ENCODE peak calls at places on chromosomes 3 and 15, in four cellular contexts. H, O, S and R are unnamed samples.

GRCh38 chr3:141795719-141796435 is 32.7 kb downstream of the GRK7 start:
- DNase-seq in H (no peak), O (no peak), S (no peak), R (no peak)

GRCh38 chr15:72168131-72168825 is 29.3 kb downstream of the GRAMD2A start:
- DNase-seq in H (no peak), O (no peak), S (no peak), R (peak)

GRCh38 chr3:17399586-17399985 is 342.8 kb downstream of the TBC1D5 start:
- DNase-seq in H (no peak), O (peak), S (no peak), R (no peak)

GRCh38 chr3:48684480-48685143 is 1.1 kb downstream of the NCKIPSD start:
- DNase-seq in H (no peak), O (no peak), S (no peak), R (peak)

GRCh38 chr3:11603628-11604027 is 40.1 kb downstream of the VGLL4 start:
- DNase-seq in H (no peak), O (no peak), S (no peak), R (no peak)

GRCh38 chr3:141402476-141403171 is 34.3 kb downstream of the ZBTB38 start:
- DNase-seq in H (peak), O (no peak), S (peak), R (no peak)

GRCh38 chr15:39504812-39505211 is 76.1 kb upstream of the THBS1 start:
- DNase-seq in H (no peak), O (no peak), S (no peak), R (no peak)

GRCh38 chr15:60859996-60860494 is 369.1 kb downstream of the RORA start:
- DNase-seq in H (no peak), O (no peak), S (no peak), R (no peak)

GRCh38 chr3:140603766-140604165 is 74.1 kb upstream of the TRIM42 start:
- DNase-seq in H (no peak), O (no peak), S (no peak), R (no peak)

GRCh38 chr3:151395806-151396205 is 11.3 kb upstream of the P2RY12 start:
- DNase-seq in H (no peak), O (no peak), S (no peak), R (no peak)

GRCh38 chr3:169634618-169635236 is 28.8 kb downstream of the MECOM start:
- DNase-seq in H (peak), O (no peak), S (no peak), R (peak)

GRCh38 chr15:69820819-69821218 is 276.9 kb downstream of the TLE3 start:
- DNase-seq in H (no peak), O (no peak), S (peak), R (no peak)

GRCh38 chr3:197003461-197004385 is 25.9 kb downstream of the MELTF start:
- DNase-seq in H (no peak), O (no peak), S (no peak), R (no peak)

GRCh38 chr3:155179425-155179814 is 99.3 kb downstream of the MME start:
- DNase-seq in H (no peak), O (no peak), S (no peak), R (peak)

GRCh38 chr15:92613841-92614240 is 41.7 kb downstream of the FAM174B start:
- DNase-seq in H (no peak), O (no peak), S (no peak), R (no peak)

GRCh38 chr3:98185180-98185579 is 18.7 kb downstream of the OR5H15 start:
- DNase-seq in H (no peak), O (no peak), S (peak), R (no peak)

GRCh38 chr15:68574051-68574450 is 4.7 kb upstream of the CORO2B start:
- DNase-seq in H (no peak), O (no peak), S (no peak), R (no peak)

GRCh38 chr3:61858054-61858453 is 296.7 kb downstream of the PTPRG start:
- DNase-seq in H (no peak), O (no peak), S (no peak), R (no peak)

GRCh38 chr3:21645121-21645897 is 105.7 kb downstream of the ZNF385D start:
- DNase-seq in H (no peak), O (no peak), S (no peak), R (no peak)

GRCh38 chr15:71451080-71451479 is 335.8 kb downstream of the THSD4 start:
- DNase-seq in H (no peak), O (no peak), S (no peak), R (no peak)

GRCh38 chr3:182609575-182610156 is 183.6 kb upstream of the ATP11B start:
- DNase-seq in H (no peak), O (no peak), S (no peak), R (no peak)

GRCh38 chr3:129624347-129625070 is 18.0 kb upstream of the PLXND1 start:
- DNase-seq in H (no peak), O (no peak), S (no peak), R (no peak)

GRCh38 chr15:55239440-55240124 is 42.8 kb upstream of the RSL24D1 start:
- DNase-seq in H (no peak), O (no peak), S (no peak), R (peak)

GRCh38 chr3:126527455-126528211 is 3.7 kb downstream of the CHST13 start:
- DNase-seq in H (no peak), O (no peak), S (peak), R (no peak)

GRCh38 chr15:25054329-25054728 is 99.5 kb downstream of the SNRPN start:
- DNase-seq in H (no peak), O (no peak), S (no peak), R (no peak)

GRCh38 chr15:78853500-78853899 is 19.2 kb upstream of the MORF4L1 start:
- DNase-seq in H (no peak), O (no peak), S (no peak), R (no peak)

GRCh38 chr3:195034541-195034940 is 236.4 kb downstream of the XXYLT1 start:
- DNase-seq in H (no peak), O (no peak), S (no peak), R (no peak)

GRCh38 chr3:65559643-65560042 is 479.1 kb downstream of the MAGI1 start:
- DNase-seq in H (no peak), O (no peak), S (no peak), R (no peak)

GRCh38 chr3:139291276-139292051 is 52.4 kb upstream of the MRPS22 start:
- DNase-seq in H (no peak), O (no peak), S (no peak), R (no peak)

GRCh38 chr15:31235298-31236183 is 91.1 kb upstream of the KLF13 start:
- DNase-seq in H (no peak), O (no peak), S (no peak), R (no peak)

GRCh38 chr3:45948409-45948808 is 5.1 kb downstream of the CXCR6 start:
- DNase-seq in H (no peak), O (no peak), S (no peak), R (no peak)
- TF ChIP-seq ETV6 in H (no peak), O (no peak), S (no peak), R (no peak)

DNA sequence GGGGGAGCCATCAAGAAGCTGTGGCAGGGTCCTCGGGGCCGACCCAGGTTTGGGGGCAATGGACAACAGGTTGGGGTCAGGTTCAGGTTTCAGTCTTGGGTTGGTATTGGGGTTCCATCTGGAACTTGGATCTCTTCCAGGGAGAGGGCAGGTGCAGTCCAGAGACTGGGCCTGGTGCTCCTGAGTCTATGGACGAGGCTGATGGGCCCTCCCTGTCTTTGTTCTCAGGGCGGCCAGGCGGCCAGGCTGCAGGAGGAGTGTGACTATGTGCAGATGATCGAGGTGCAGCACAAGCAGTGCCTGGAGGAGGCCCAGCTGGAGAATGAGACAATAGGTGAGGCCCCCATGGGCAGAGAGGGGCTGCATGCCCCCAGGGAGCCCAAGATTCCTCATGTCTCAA is 11.1 kb downstream of the VIPR1 start:
- DNase-seq in H (no peak), O (no peak), S (no peak), R (no peak)
- TF ChIP-seq ETV6 in H (no peak), O (no peak), S (no peak), R (no peak)

DNA sequence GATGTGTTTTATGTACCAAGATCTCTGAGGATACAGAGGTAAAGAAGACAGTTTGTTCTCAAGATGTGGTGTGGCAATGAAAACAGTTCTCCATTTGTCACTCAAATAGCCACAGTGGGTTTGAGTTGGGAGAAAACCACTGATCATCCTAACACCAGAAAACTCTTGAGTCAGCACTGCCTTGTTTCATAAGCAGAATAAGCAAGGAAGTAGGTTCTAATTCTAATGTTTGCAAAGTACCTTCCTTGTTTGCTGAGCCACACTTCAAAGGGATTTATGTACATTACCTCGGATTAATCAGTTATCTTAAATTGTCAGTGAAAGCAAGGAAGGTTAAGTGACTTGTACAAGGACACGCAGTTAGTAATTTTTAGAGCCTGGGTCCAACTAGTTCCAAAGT is 107.8 kb upstream of the BOC start:
- DNase-seq in H (peak), O (no peak), S (no peak), R (no peak)
- TF ChIP-seq ETV6 in H (no peak), O (no peak), S (no peak), R (no peak)

GRCh38 chr3:57184516-57184915 is 15.3 kb downstream of the HESX1 start:
- DNase-seq in H (no peak), O (no peak), S (no peak), R (no peak)

GRCh38 chr3:57176045-57176444 is 10.9 kb upstream of the IL17RD start:
- DNase-seq in H (no peak), O (no peak), S (no peak), R (no peak)

GRCh38 chr3:57179580-57180410 is 14.6 kb upstream of the IL17RD start:
- DNase-seq in H (peak), O (no peak), S (no peak), R (no peak)
- TF ChIP-seq ETV6 in H (no peak), O (no peak), S (no peak), R (no peak)

DNA sequence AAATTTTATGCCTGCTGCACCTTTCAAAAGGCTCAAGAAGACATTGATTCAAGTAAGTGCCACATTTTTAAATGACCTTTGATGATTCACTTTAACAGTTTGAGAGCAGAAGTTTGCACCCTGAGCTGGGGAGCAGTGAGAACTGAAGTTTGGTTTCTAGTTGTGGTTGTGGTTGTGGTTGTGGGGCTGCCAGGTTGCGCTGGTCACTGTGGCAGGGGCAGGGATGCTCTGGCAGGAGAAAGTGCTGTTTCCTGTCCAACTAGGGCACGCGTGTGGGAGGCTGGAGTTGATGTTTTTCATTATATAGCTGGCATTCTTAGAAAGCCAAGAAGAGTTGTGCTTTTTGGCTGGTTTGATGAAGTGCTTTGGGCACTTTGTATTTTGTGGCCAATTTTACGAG is 339.7 kb upstream of the NR2F2 start:
- DNase-seq in H (no peak), O (peak), S (no peak), R (no peak)
- TF ChIP-seq ETV6 in H (no peak), O (no peak), S (no peak), R (no peak)

DNA sequence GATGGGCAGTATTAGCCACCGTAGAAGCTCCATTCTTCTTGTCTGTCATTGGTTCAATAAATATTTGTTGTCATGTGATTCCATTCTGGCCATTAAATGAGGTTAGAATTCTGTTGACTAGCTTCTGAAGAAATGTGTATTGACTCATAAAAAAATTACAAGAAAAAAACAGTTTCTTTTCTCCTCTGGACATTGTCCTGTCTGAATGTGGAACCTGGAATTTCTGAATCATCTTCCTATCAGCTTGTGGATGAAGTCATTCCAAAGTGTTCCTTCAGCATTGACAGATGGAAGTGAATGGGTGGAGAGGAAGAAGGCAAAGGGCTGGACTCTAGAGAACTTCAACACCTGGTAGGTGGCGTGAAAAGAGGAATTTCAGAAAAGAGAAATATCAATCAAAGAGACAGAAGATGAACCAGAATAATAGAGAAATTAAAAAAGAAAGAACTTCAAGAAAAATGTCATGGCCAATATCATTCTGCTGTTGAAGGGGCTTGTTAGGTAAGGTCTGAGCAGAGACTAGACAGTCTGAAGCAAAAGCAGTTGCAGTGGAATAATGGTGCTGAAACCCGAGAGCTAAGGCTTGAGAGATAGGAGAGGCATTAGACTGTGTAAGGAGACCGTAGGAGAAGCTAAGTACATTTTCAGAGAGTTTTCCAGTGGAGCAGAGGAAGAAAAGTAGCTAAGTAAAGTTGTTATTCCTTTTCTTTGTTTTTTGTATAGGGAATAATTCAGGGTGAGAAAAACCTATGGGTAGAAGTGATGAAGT is 806.6 kb downstream of the SQOR start:
- DNase-seq in H (no peak), O (no peak), S (no peak), R (no peak)
- TF ChIP-seq ETV6 in H (no peak), O (no peak), S (no peak), R (no peak)